ENCODE peak calls at places on chromosome 7, in nine cellular contexts. One of them, this sample, is unnamed.

GRCh38 chr7:40808409-40808942 is 673.7 kb downstream of the SUGCT start:
- DNase-seq in choroid plexus epithelial cell: peak; percentile 92
- DNase-seq in T-helper 17 cell: no peak
- DNase-seq in CD8-positive, alpha-beta memory T cell: no peak
- DNase-seq in heart left ventricle: no peak
- DNase-seq in astrocyte of the hippocampus: peak; percentile 94
- DNase-seq in foreskin melanocyte: peak; percentile 96
- DNase-seq in PC-9: peak; percentile 92
- DNase-seq in iris pigment epithelial cell: peak; percentile 69
- DNase-seq in this sample: peak; percentile 100

GRCh38 chr7:94355389-94355788 is 39.3 kb upstream of the COL1A2 start:
- DNase-seq in choroid plexus epithelial cell: peak; percentile 35
- DNase-seq in CD8-positive, alpha-beta memory T cell: no peak
- DNase-seq in T-helper 17 cell: no peak
- DNase-seq in heart left ventricle: no peak
- DNase-seq in astrocyte of the hippocampus: peak; percentile 43
- DNase-seq in PC-9: no peak
- DNase-seq in iris pigment epithelial cell: peak; percentile 46
- DNase-seq in foreskin melanocyte: no peak
- DNase-seq in this sample: no peak

GRCh38 chr7:12719141-12719919 is 31.9 kb downstream of the ARL4A start:
- DNase-seq in choroid plexus epithelial cell: peak; percentile 80
- DNase-seq in CD8-positive, alpha-beta memory T cell: no peak
- DNase-seq in heart left ventricle: no peak
- DNase-seq in iris pigment epithelial cell: peak; percentile 88
- DNase-seq in astrocyte of the hippocampus: peak; percentile 59
- DNase-seq in T-helper 17 cell: no peak
- DNase-seq in PC-9: peak; percentile 39
- DNase-seq in foreskin melanocyte: no peak
- DNase-seq in this sample: peak; percentile 85

GRCh38 chr7:140674899-140675701 is 2.4 kb downstream of the ADCK2 start:
- DNase-seq in astrocyte of the hippocampus: peak; percentile 62
- DNase-seq in T-helper 17 cell: no peak
- DNase-seq in CD8-positive, alpha-beta memory T cell: no peak
- DNase-seq in iris pigment epithelial cell: peak; percentile 62
- DNase-seq in PC-9: peak; percentile 53
- DNase-seq in heart left ventricle: no peak
- DNase-seq in choroid plexus epithelial cell: peak; percentile 67
- DNase-seq in foreskin melanocyte: peak; percentile 33
- DNase-seq in this sample: peak; percentile 72

GRCh38 chr7:128352138-128352537 is 8.4 kb upstream of the RBM28 start:
- DNase-seq in choroid plexus epithelial cell: peak; percentile 41
- DNase-seq in astrocyte of the hippocampus: peak; percentile 79
- DNase-seq in CD8-positive, alpha-beta memory T cell: peak; percentile 22
- DNase-seq in PC-9: no peak
- DNase-seq in iris pigment epithelial cell: peak; percentile 37
- DNase-seq in foreskin melanocyte: peak; percentile 67
- DNase-seq in T-helper 17 cell: no peak
- DNase-seq in heart left ventricle: peak; percentile 58
- DNase-seq in this sample: peak; percentile 59

GRCh38 chr7:46108272-46108671 is 187.2 kb upstream of the IGFBP3 start:
- DNase-seq in astrocyte of the hippocampus: no peak
- DNase-seq in heart left ventricle: no peak
- DNase-seq in CD8-positive, alpha-beta memory T cell: no peak
- DNase-seq in foreskin melanocyte: no peak
- DNase-seq in choroid plexus epithelial cell: no peak
- DNase-seq in iris pigment epithelial cell: no peak
- DNase-seq in PC-9: no peak
- DNase-seq in T-helper 17 cell: no peak
- DNase-seq in this sample: no peak

GRCh38 chr7:55128693-55129394 is 110.0 kb downstream of the EGFR start:
- DNase-seq in iris pigment epithelial cell: peak; percentile 56
- DNase-seq in T-helper 17 cell: no peak
- DNase-seq in PC-9: peak; percentile 57
- DNase-seq in astrocyte of the hippocampus: peak; percentile 44
- DNase-seq in heart left ventricle: peak; percentile 67
- DNase-seq in choroid plexus epithelial cell: peak; percentile 84
- DNase-seq in foreskin melanocyte: no peak
- DNase-seq in CD8-positive, alpha-beta memory T cell: no peak
- DNase-seq in this sample: peak; percentile 76

GRCh38 chr7:7424151-7424873 is 111.4 kb downstream of the COL28A1 start:
- DNase-seq in foreskin melanocyte: peak; percentile 82
- DNase-seq in PC-9: peak; percentile 55
- DNase-seq in heart left ventricle: peak; percentile 52
- DNase-seq in astrocyte of the hippocampus: peak; percentile 75
- DNase-seq in CD8-positive, alpha-beta memory T cell: peak; percentile 39
- DNase-seq in iris pigment epithelial cell: peak; percentile 71
- DNase-seq in choroid plexus epithelial cell: peak; percentile 82
- DNase-seq in T-helper 17 cell: peak; percentile 15
- DNase-seq in this sample: peak; percentile 77

GRCh38 chr7:7178906-7179305 is 3.4 kb upstream of the C1GALT1 start:
- DNase-seq in astrocyte of the hippocampus: no peak
- DNase-seq in PC-9: peak; percentile 32
- DNase-seq in CD8-positive, alpha-beta memory T cell: no peak
- DNase-seq in T-helper 17 cell: no peak
- DNase-seq in heart left ventricle: no peak
- DNase-seq in choroid plexus epithelial cell: no peak
- DNase-seq in iris pigment epithelial cell: peak; percentile 31
- DNase-seq in foreskin melanocyte: no peak
- DNase-seq in this sample: peak; percentile 49

GRCh38 chr7:85130702-85131101 is 56.2 kb downstream of the SEMA3D start:
- DNase-seq in T-helper 17 cell: no peak
- DNase-seq in iris pigment epithelial cell: no peak
- DNase-seq in foreskin melanocyte: no peak
- DNase-seq in heart left ventricle: no peak
- DNase-seq in astrocyte of the hippocampus: no peak
- DNase-seq in choroid plexus epithelial cell: no peak
- DNase-seq in PC-9: no peak
- DNase-seq in CD8-positive, alpha-beta memory T cell: no peak
- DNase-seq in this sample: no peak

GRCh38 chr7:128361463-128362441 is at the start of gene PRRT4:
- DNase-seq in choroid plexus epithelial cell: peak; percentile 20
- DNase-seq in T-helper 17 cell: peak; percentile 33
- DNase-seq in heart left ventricle: peak; percentile 44
- DNase-seq in PC-9: no peak
- DNase-seq in foreskin melanocyte: no peak
- DNase-seq in CD8-positive, alpha-beta memory T cell: peak; percentile 45
- DNase-seq in astrocyte of the hippocampus: peak; percentile 57
- DNase-seq in iris pigment epithelial cell: peak; percentile 29
- DNase-seq in this sample: peak; percentile 24

GRCh38 chr7:156121434-156121833 is 309.2 kb upstream of the SHH start:
- DNase-seq in choroid plexus epithelial cell: no peak
- DNase-seq in iris pigment epithelial cell: no peak
- DNase-seq in heart left ventricle: no peak
- DNase-seq in PC-9: no peak
- DNase-seq in astrocyte of the hippocampus: no peak
- DNase-seq in CD8-positive, alpha-beta memory T cell: no peak
- DNase-seq in foreskin melanocyte: no peak
- DNase-seq in T-helper 17 cell: no peak
- DNase-seq in this sample: no peak

GRCh38 chr7:105838273-105839141 is 37.9 kb downstream of the ATXN7L1 start:
- DNase-seq in astrocyte of the hippocampus: peak; percentile 74
- DNase-seq in choroid plexus epithelial cell: peak; percentile 41
- DNase-seq in heart left ventricle: no peak
- DNase-seq in PC-9: no peak
- DNase-seq in iris pigment epithelial cell: peak; percentile 21
- DNase-seq in CD8-positive, alpha-beta memory T cell: no peak
- DNase-seq in foreskin melanocyte: no peak
- DNase-seq in T-helper 17 cell: no peak
- DNase-seq in this sample: peak; percentile 35

GRCh38 chr7:99108615-99109014 is 35.3 kb downstream of the SMURF1 start:
- DNase-seq in CD8-positive, alpha-beta memory T cell: no peak
- DNase-seq in heart left ventricle: no peak
- DNase-seq in T-helper 17 cell: no peak
- DNase-seq in iris pigment epithelial cell: no peak
- DNase-seq in PC-9: no peak
- DNase-seq in astrocyte of the hippocampus: no peak
- DNase-seq in foreskin melanocyte: no peak
- DNase-seq in choroid plexus epithelial cell: peak; percentile 47
- DNase-seq in this sample: peak; percentile 42

GRCh38 chr7:64619705-64620104 is 46.2 kb upstream of the ZNF107 start:
- DNase-seq in iris pigment epithelial cell: no peak
- DNase-seq in PC-9: no peak
- DNase-seq in T-helper 17 cell: no peak
- DNase-seq in heart left ventricle: no peak
- DNase-seq in CD8-positive, alpha-beta memory T cell: no peak
- DNase-seq in astrocyte of the hippocampus: peak; percentile 13
- DNase-seq in choroid plexus epithelial cell: no peak
- DNase-seq in foreskin melanocyte: no peak
- DNase-seq in this sample: no peak

GRCh38 chr7:5428470-5429252 is 5.0 kb upstream of the TNRC18 start:
- DNase-seq in heart left ventricle: peak; percentile 67
- DNase-seq in T-helper 17 cell: no peak
- DNase-seq in foreskin melanocyte: no peak
- DNase-seq in CD8-positive, alpha-beta memory T cell: no peak
- DNase-seq in astrocyte of the hippocampus: peak; percentile 83
- DNase-seq in iris pigment epithelial cell: peak; percentile 94
- DNase-seq in choroid plexus epithelial cell: peak; percentile 91
- DNase-seq in PC-9: peak; percentile 69
- DNase-seq in this sample: peak; percentile 89

GRCh38 chr7:130486963-130487324 is 4.9 kb upstream of the MEST start:
- DNase-seq in T-helper 17 cell: no peak
- DNase-seq in choroid plexus epithelial cell: no peak
- DNase-seq in heart left ventricle: no peak
- DNase-seq in iris pigment epithelial cell: no peak
- DNase-seq in CD8-positive, alpha-beta memory T cell: no peak
- DNase-seq in foreskin melanocyte: no peak
- DNase-seq in PC-9: peak; percentile 84
- DNase-seq in astrocyte of the hippocampus: no peak
- DNase-seq in this sample: no peak

GRCh38 chr7:109984726-109985125 is 1106.2 kb upstream of the LRRN3 start:
- DNase-seq in choroid plexus epithelial cell: no peak
- DNase-seq in iris pigment epithelial cell: no peak
- DNase-seq in foreskin melanocyte: no peak
- DNase-seq in CD8-positive, alpha-beta memory T cell: no peak
- DNase-seq in heart left ventricle: no peak
- DNase-seq in PC-9: no peak
- DNase-seq in astrocyte of the hippocampus: no peak
- DNase-seq in T-helper 17 cell: no peak
- DNase-seq in this sample: no peak

GRCh38 chr7:117250801-117251200 is 72.1 kb downstream of the WNT2 start:
- DNase-seq in astrocyte of the hippocampus: no peak
- DNase-seq in choroid plexus epithelial cell: no peak
- DNase-seq in foreskin melanocyte: no peak
- DNase-seq in iris pigment epithelial cell: no peak
- DNase-seq in PC-9: no peak
- DNase-seq in heart left ventricle: no peak
- DNase-seq in T-helper 17 cell: no peak
- DNase-seq in CD8-positive, alpha-beta memory T cell: no peak
- DNase-seq in this sample: peak; percentile 32

GRCh38 chr7:105003275-105003674 is 10.7 kb upstream of the KMT2E start:
- DNase-seq in PC-9: no peak
- DNase-seq in CD8-positive, alpha-beta memory T cell: no peak
- DNase-seq in iris pigment epithelial cell: peak; percentile 83
- DNase-seq in foreskin melanocyte: no peak
- DNase-seq in astrocyte of the hippocampus: peak; percentile 82
- DNase-seq in T-helper 17 cell: no peak
- DNase-seq in heart left ventricle: no peak
- DNase-seq in choroid plexus epithelial cell: peak; percentile 77
- DNase-seq in this sample: peak; percentile 84

GRCh38 chr7:56053993-56054392 is 2.4 kb downstream of the CCT6A start:
- DNase-seq in iris pigment epithelial cell: no peak
- DNase-seq in astrocyte of the hippocampus: no peak
- DNase-seq in CD8-positive, alpha-beta memory T cell: no peak
- DNase-seq in foreskin melanocyte: no peak
- DNase-seq in heart left ventricle: no peak
- DNase-seq in T-helper 17 cell: no peak
- DNase-seq in PC-9: no peak
- DNase-seq in choroid plexus epithelial cell: no peak
- DNase-seq in this sample: no peak

GRCh38 chr7:80414331-80414730 is 97.5 kb downstream of the GNAT3 start:
- DNase-seq in astrocyte of the hippocampus: no peak
- DNase-seq in foreskin melanocyte: no peak
- DNase-seq in PC-9: no peak
- DNase-seq in choroid plexus epithelial cell: no peak
- DNase-seq in T-helper 17 cell: no peak
- DNase-seq in CD8-positive, alpha-beta memory T cell: no peak
- DNase-seq in iris pigment epithelial cell: no peak
- DNase-seq in heart left ventricle: no peak
- DNase-seq in this sample: no peak

GRCh38 chr7:36535866-36536664 is 146.4 kb downstream of the ANLN start:
- DNase-seq in astrocyte of the hippocampus: peak; percentile 82
- DNase-seq in foreskin melanocyte: no peak
- DNase-seq in PC-9: no peak
- DNase-seq in T-helper 17 cell: no peak
- DNase-seq in iris pigment epithelial cell: peak; percentile 12
- DNase-seq in heart left ventricle: no peak
- DNase-seq in CD8-positive, alpha-beta memory T cell: no peak
- DNase-seq in choroid plexus epithelial cell: no peak
- DNase-seq in this sample: no peak

GRCh38 chr7:24668922-24669635 is 88.2 kb downstream of the GSDME start:
- DNase-seq in CD8-positive, alpha-beta memory T cell: no peak
- DNase-seq in foreskin melanocyte: no peak
- DNase-seq in choroid plexus epithelial cell: peak; percentile 38
- DNase-seq in heart left ventricle: no peak
- DNase-seq in T-helper 17 cell: no peak
- DNase-seq in PC-9: peak; percentile 67
- DNase-seq in astrocyte of the hippocampus: no peak
- DNase-seq in iris pigment epithelial cell: peak; percentile 67
- DNase-seq in this sample: peak; percentile 31